ENCODE peak calls at places on chromosomes 16 and 17, in ten cellular contexts. F, S, U, J, Y, B, E, P, N and T are unnamed samples.

GRCh38 chr17:48542114-48542955 is 2.6 kb downstream of the HOXB2 start:
- DNase-seq in N (no peak), J (no peak), S (no peak), P (no peak), E (no peak), F (no peak), U (no peak), B (peak), Y (no peak), T (no peak)

GRCh38 chr16:88920618-88921602 is 54.5 kb upstream of the PABPN1L start:
- DNase-seq in N (peak), J (peak), U (peak), Y (no peak), B (peak), E (peak), P (no peak), S (peak), F (no peak), T (no peak)

GRCh38 chr17:18321309-18321708 is 6.2 kb downstream of the SMCR8 start:
- DNase-seq in N (no peak), P (no peak), F (peak), U (no peak), S (no peak), B (no peak), J (peak), Y (no peak), E (no peak), T (no peak)

GRCh38 chr16:20944861-20945390 is 44.4 kb downstream of the LYRM1 start:
- DNase-seq in U (no peak), N (no peak), F (peak), B (no peak), J (no peak), P (no peak), Y (no peak), S (no peak), E (no peak), T (no peak)

GRCh38 chr17:72677714-72678390 is 414.6 kb downstream of the SLC39A11 start:
- DNase-seq in B (no peak), P (no peak), E (no peak), U (no peak), Y (no peak), J (peak), F (no peak), N (no peak), S (no peak), T (no peak)

GRCh38 chr17:7552621-7553051 is 3.8 kb downstream of the TNFSF12 start:
- DNase-seq in U (no peak), E (peak), J (no peak), F (no peak), P (no peak), S (no peak), Y (no peak), N (no peak), B (no peak), T (no peak)

GRCh38 chr16:50482271-50482670 is 65.9 kb upstream of the NKD1 start:
- DNase-seq in P (no peak), S (no peak), N (no peak), F (no peak), J (no peak), B (no peak), Y (no peak), U (no peak), E (no peak), T (no peak)

GRCh38 chr16:57797526-57798266 is 4.6 kb downstream of the KIFC3 start:
- DNase-seq in Y (no peak), S (peak), E (no peak), B (no peak), J (no peak), P (peak), U (no peak), F (peak), N (no peak), T (no peak)

GRCh38 chr16:892536-893255 is 78.1 kb downstream of the LMF1 start:
- DNase-seq in N (no peak), E (no peak), P (no peak), S (no peak), F (no peak), U (no peak), B (no peak), Y (no peak), J (no peak), T (no peak)

GRCh38 chr17:40819528-40820125 is 2.8 kb downstream of the KRT10 start:
- DNase-seq in P (no peak), J (peak), U (no peak), F (no peak), B (no peak), S (no peak), E (no peak), Y (no peak), N (no peak), T (no peak)

GRCh38 chr17:28916302-28916934 is 13.5 kb upstream of the DHRS13 start:
- DNase-seq in S (peak), F (peak), N (no peak), U (no peak), B (no peak), J (peak), P (peak), Y (no peak), E (peak), T (no peak)

GRCh38 chr17:76826290-76827138 is 41.7 kb upstream of the MGAT5B start:
- DNase-seq in E (no peak), U (no peak), J (no peak), B (no peak), Y (no peak), S (no peak), F (no peak), N (no peak), P (no peak), T (no peak)

GRCh38 chr16:74275031-74275636 is 21.5 kb upstream of the PSMD7 start:
- DNase-seq in E (no peak), P (no peak), B (no peak), N (no peak), F (peak), Y (no peak), J (peak), S (no peak), U (no peak), T (no peak)

GRCh38 chr16:86546638-86547013 is 8.4 kb downstream of the MTHFSD start:
- DNase-seq in P (no peak), E (no peak), B (no peak), F (no peak), N (no peak), J (no peak), Y (no peak), U (no peak), S (no peak), T (no peak)

GRCh38 chr17:40168262-40168832 is 8.9 kb upstream of the RAPGEFL1 start:
- DNase-seq in Y (no peak), S (peak), F (peak), J (peak), N (peak), U (peak), B (no peak), E (peak), P (peak), T (peak)

GRCh38 chr17:18246880-18247612 is 11.5 kb downstream of the FLII start:
- DNase-seq in J (no peak), S (peak), Y (no peak), U (peak), N (no peak), P (peak), B (peak), E (peak), F (peak), T (no peak)

GRCh38 chr16:71288570-71288889 is 672 bp downstream of the CMTR2 start:
- DNase-seq in P (no peak), N (no peak), J (no peak), Y (no peak), E (no peak), B (no peak), F (peak), U (no peak), S (no peak), T (no peak)

GRCh38 chr16:56632848-56633365 is 448 bp downstream of the MT1M start:
- DNase-seq in B (peak), S (no peak), N (no peak), Y (no peak), U (no peak), J (no peak), E (no peak), F (no peak), P (no peak), T (no peak)
- H3K4me3 ChIP-seq in B (peak), S (peak), N (peak), Y (peak), U (peak), J (peak), E (no peak), F (no peak), P (peak), T (peak)

DNA sequence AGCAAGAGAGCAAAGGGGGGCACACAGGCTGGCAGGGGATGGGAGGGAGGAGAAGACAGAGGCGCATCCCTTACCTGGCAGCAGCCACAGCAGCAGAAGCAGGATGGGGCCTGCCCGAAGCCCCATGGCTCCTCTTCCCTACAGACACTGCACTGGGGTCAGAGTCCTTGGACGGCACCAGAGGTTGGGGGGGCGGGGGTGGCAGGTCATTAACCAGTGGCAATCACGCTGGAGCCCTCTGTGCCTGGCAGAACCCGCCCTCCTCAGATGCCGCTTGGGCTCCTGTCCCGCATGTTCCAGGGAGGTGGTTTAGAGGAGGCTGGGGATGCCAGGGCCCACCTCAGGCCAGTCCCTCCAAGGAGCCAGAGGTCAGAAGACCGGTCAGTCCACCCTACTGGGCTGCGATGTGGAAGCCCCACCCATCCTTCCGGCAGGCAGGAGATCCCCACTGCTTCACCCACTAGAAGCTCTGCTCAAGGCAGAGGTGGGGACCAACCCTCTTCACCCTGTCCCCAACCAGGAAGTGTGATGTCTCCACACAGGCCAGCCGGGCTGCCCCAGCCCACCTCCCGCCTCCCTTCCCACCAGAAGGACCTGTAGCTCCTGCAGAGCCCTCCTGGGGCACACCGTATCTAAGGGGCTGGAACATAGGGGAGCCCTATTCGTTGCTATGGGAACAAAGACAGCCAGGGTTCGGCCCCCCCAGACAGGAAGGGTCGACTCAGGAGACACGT is 11.7 kb downstream of the ZG16B start:
- DNase-seq in N (no peak), B (no peak), E (no peak), P (peak), U (no peak), F (no peak), J (no peak), Y (no peak), S (no peak), T (no peak)
- H3K4me3 ChIP-seq in N (no peak), B (no peak), E (no peak), P (no peak), U (no peak), F (no peak), J (no peak), Y (no peak), S (no peak), T (no peak)

GRCh38 chr17:43853546-43853945 is 6.6 kb downstream of the CD300LG start:
- DNase-seq in B (no peak), E (no peak), N (no peak), S (no peak), J (no peak), F (no peak), P (no peak), U (no peak), Y (no peak), T (no peak)
- H3K4me3 ChIP-seq in B (no peak), E (no peak), N (no peak), S (no peak), J (no peak), F (no peak), P (no peak), U (no peak), Y (no peak), T (no peak)

GRCh38 chr16:68355447-68356248 is 44.8 kb downstream of the PRMT7 start:
- DNase-seq in U (no peak), P (no peak), N (no peak), F (no peak), S (no peak), Y (no peak), J (no peak), E (no peak), B (no peak), T (no peak)
- H3K4me3 ChIP-seq in U (no peak), P (no peak), N (no peak), F (no peak), S (no peak), Y (no peak), J (no peak), E (no peak), B (no peak), T (no peak)